ENCODE peak calls at places on chromosome 4, in four cellular contexts. G, V, M and L are unnamed samples.

GRCh38 chr4:169723207-169723606 is 34.5 kb downstream of the HPF1 start:
- DNase-seq in M (no peak), G (peak), V (no peak), L (no peak)

GRCh38 chr4:100938698-100939097 is 408.6 kb downstream of the PPP3CA start:
- DNase-seq in V (no peak), M (no peak), G (no peak), L (no peak)

GRCh38 chr4:153634737-153635353 is 49.2 kb upstream of the TLR2 start:
- DNase-seq in V (no peak), M (no peak), G (peak), L (no peak)

GRCh38 chr4:76250962-76251361 is 559 bp upstream of the FAM47E start:
- DNase-seq in V (no peak), G (no peak), M (peak), L (no peak)

GRCh38 chr4:158371158-158371557 is 150.5 kb upstream of the RXFP1 start:
- DNase-seq in V (no peak), G (no peak), M (no peak), L (no peak)

GRCh38 chr4:3662516-3662915 is 103.7 kb upstream of the ADRA2C start:
- DNase-seq in V (no peak), G (no peak), M (no peak), L (no peak)

GRCh38 chr4:8719421-8719820 is 126.9 kb downstream of the CPZ start:
- DNase-seq in G (no peak), M (no peak), V (no peak), L (no peak)

GRCh38 chr4:108398326-108398725 is 222.1 kb upstream of the RPL34 start:
- DNase-seq in V (no peak), G (no peak), M (no peak), L (peak)

GRCh38 chr4:75735525-75735924 is 11.1 kb downstream of the USO1 start:
- DNase-seq in M (no peak), V (no peak), G (no peak), L (no peak)

GRCh38 chr4:76952631-76953587 is 3.4 kb downstream of the SEPTIN11 start:
- DNase-seq in G (no peak), V (no peak), M (no peak), L (no peak)